ENCODE peak calls at places on chromosomes 2 and 18, in four cellular contexts. G is A549, T is HCT116, J is HL-60. X is an unnamed sample.

GRCh38 chr2:19818543-19818942 is 83.2 kb downstream of the TTC32 start:
- DNase-seq in G (no peak), T (no peak), J (no peak), X (no peak)

GRCh38 chr2:161039071-161039470 is 121.2 kb upstream of the TANK start:
- DNase-seq in G (no peak), T (no peak), J (no peak), X (no peak)

GRCh38 chr2:160906878-160907277 is 253.3 kb upstream of the TANK start:
- DNase-seq in G (peak; percentile 8), T (no peak), J (no peak), X (peak; percentile 48)

GRCh38 chr2:30514861-30515435 is 67.9 kb downstream of the LCLAT1 start:
- DNase-seq in G (no peak), T (no peak), J (no peak), X (no peak)

GRCh38 chr18:70288851-70289328 is at the start of gene SOCS6:
- DNase-seq in G (no peak), T (no peak), J (peak; percentile 39), X (peak; percentile 76)

GRCh38 chr2:104758199-104758620 is 95.7 kb upstream of the POU3F3 start:
- DNase-seq in G (no peak), T (no peak), J (no peak), X (peak; percentile 93)

GRCh38 chr2:168594778-168595177 is 138.7 kb downstream of the CERS6 start:
- DNase-seq in G (no peak), T (no peak), J (no peak), X (no peak)

GRCh38 chr2:152054593-152054992 is 44.3 kb downstream of the CACNB4 start:
- DNase-seq in G (no peak), T (peak; percentile 36), J (no peak), X (no peak)

GRCh38 chr2:235300368-235301201 is 193.3 kb upstream of the AGAP1 start:
- DNase-seq in G (no peak), T (no peak), J (no peak), X (no peak)

DNA sequence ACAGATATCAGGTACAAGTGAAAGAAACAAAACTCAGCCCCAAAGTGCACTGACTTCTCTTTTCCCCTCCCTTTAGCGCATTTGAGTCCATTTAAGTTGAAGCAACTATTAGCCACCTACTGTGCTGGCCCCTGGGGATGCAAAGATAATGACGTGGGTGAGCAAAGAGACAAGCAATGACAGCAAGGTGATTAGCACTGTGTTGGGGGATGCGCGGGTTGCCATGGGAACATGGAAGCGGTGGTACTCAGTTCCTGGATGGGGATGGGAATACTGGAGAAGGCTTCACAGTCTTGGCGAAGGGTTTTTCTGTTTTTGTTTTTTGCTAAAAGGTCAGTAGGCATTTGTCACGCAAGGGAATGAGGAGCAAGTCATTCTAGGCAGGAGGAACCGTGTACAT is 205.8 kb downstream of the LDLRAD4 start:
- DNase-seq in G (no peak), T (no peak), J (no peak), X (no peak)
- TF ChIP-seq REST in G (no peak), T (no peak), J (no peak), X (no peak)

DNA sequence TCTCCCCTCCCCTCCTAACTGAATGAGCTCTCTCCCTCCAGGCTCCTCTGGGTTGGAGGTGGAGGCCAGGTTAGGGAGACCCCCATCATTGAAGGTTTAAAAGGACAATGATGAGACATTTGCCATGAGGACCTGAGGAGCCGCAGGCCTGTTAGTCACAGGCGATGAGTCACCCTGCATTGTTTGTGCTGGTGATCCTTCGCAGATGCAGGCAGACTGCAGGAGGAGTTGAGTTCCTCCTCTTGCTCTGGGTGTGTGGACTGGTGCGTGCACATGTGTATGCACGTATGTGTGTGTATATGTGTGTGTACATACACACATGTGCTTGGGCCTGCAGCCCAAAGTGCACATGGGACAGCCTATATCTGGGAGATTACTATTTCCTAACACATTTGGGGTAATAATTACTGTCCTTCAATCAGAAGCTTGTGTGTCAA is 42.0 kb downstream of the MCFD2 start:
- DNase-seq in G (peak; percentile 99), T (peak; percentile 76), J (peak; percentile 45), X (no peak)
- TF ChIP-seq REST in G (no peak), T (no peak), J (no peak), X (no peak)

GRCh38 chr18:59357928-59358327 is 1.1 kb downstream of the LMAN1 start:
- DNase-seq in G (no peak), T (peak; percentile 4), J (no peak), X (no peak)
- TF ChIP-seq REST in G (no peak), T (no peak), J (no peak), X (no peak)

GRCh38 chr2:2302359-2302758 is 28.7 kb downstream of the MYT1L start:
- DNase-seq in G (no peak), T (no peak), J (no peak), X (no peak)
- TF ChIP-seq REST in G (no peak), T (no peak), J (no peak), X (no peak)

GRCh38 chr2:130756041-130756720 is 841 bp downstream of the AMER3 start:
- DNase-seq in G (peak; percentile 23), T (no peak), J (no peak), X (peak; percentile 75)
- TF ChIP-seq REST in G (peak; percentile 81), T (no peak), J (peak; percentile 91), X (peak; percentile 75)

X was measured in GM23338.